ENCODE peak calls at places on chromosomes 11 and 22, in ten cellular contexts. I is left lung, M is GM06990, K is right lobe of liver, L is cardiac muscle cell, X is B cell, V is stomach, A is ovary, T is fibroblast of pulmonary artery, Y is bronchial epithelial cell. F is an unnamed sample.
A peak's percentile ranks its signal among the peaks of the same experiment; 100 is the strongest.

GRCh38 chr11:11010624-11011127 is 152.8 kb upstream of the ZBED5 start:
- DNase-seq in I (peak; percentile 44), M (no peak), K (peak; percentile 39), L (peak; percentile 51), X (peak; percentile 29), V (peak; percentile 28), A (no peak), T (peak; percentile 18), Y (peak; percentile 43), F (no peak)

GRCh38 chr11:107707128-107707760 is 4.6 kb downstream of the SLN start:
- DNase-seq in I (no peak), M (no peak), K (no peak), L (no peak), X (no peak), V (no peak), A (no peak), T (no peak), Y (no peak), F (no peak)

GRCh38 chr11:132056689-132057088 is 686.3 kb downstream of the NTM start:
- DNase-seq in I (no peak), M (no peak), K (no peak), L (no peak), X (no peak), V (no peak), A (no peak), T (peak; percentile 72), Y (no peak), F (no peak)

GRCh38 chr22:28810839-28811491 is 10.6 kb upstream of the XBP1 start:
- DNase-seq in I (no peak), M (no peak), K (no peak), L (no peak), X (no peak), V (no peak), A (no peak), T (peak; percentile 21), Y (no peak), F (no peak)

GRCh38 chr22:49811014-49811791 is 16.5 kb downstream of the BRD1 start:
- DNase-seq in I (no peak), M (no peak), K (peak; percentile 77), L (no peak), X (no peak), V (no peak), A (no peak), T (no peak), Y (no peak), F (no peak)

GRCh38 chr11:83156996-83157754 is at the start of gene PCF11:
- DNase-seq in I (no peak), M (peak; percentile 98), K (no peak), L (no peak), X (no peak), V (no peak), A (no peak), T (no peak), Y (no peak), F (peak; percentile 92)

GRCh38 chr22:35568751-35569725 is 28.4 kb downstream of the RASD2 start:
- DNase-seq in I (no peak), M (no peak), K (no peak), L (no peak), X (no peak), V (peak; percentile 28), A (no peak), T (peak; percentile 32), Y (peak; percentile 57), F (no peak)

GRCh38 chr11:129023968-129024676 is 81.5 kb upstream of the TP53AIP1 start:
- DNase-seq in I (peak; percentile 56), M (no peak), K (no peak), L (peak; percentile 34), X (no peak), V (peak; percentile 82), A (no peak), T (peak; percentile 4), Y (peak; percentile 94), F (no peak)

GRCh38 chr11:105673089-105673488 is 63.2 kb downstream of the GRIA4 start:
- DNase-seq in I (no peak), M (no peak), K (no peak), L (peak; percentile 89), X (peak; percentile 1), V (no peak), A (no peak), T (peak; percentile 75), Y (peak; percentile 39), F (peak; percentile 3)

GRCh38 chr11:79637219-79637618 is 196.4 kb upstream of the TENM4 start:
- DNase-seq in I (no peak), M (no peak), K (no peak), L (no peak), X (no peak), V (no peak), A (no peak), T (no peak), Y (peak; percentile 21), F (no peak)

DNA sequence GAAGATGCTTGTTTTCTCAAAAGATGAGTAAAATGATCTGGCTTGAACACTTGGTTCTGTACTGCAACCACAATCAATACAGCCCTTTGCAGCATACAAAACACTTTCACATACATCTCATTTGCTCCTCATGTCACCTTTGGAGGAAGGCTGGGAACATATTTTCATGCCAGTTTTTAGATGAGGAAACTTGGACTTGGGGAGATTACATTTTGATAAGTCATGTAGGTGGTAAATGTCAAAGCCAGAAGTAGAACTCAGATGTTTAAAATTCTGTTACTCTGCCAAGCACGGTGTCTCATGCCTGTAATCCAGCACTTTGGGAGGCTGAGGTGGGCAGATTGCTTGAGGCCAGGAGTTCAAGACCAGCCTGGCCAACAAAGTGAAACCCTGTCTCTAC is 121.8 kb downstream of the MICAL2 start:
- DNase-seq in I (no peak), M (no peak), K (no peak), L (no peak), X (no peak), V (no peak), A (no peak), T (no peak), Y (no peak), F (no peak)
- TF ChIP-seq CTCF in I (no peak), M (no peak), K (no peak), L (no peak), X (no peak), V (no peak), A (no peak), T (no peak), Y (no peak), F (no peak)

DNA sequence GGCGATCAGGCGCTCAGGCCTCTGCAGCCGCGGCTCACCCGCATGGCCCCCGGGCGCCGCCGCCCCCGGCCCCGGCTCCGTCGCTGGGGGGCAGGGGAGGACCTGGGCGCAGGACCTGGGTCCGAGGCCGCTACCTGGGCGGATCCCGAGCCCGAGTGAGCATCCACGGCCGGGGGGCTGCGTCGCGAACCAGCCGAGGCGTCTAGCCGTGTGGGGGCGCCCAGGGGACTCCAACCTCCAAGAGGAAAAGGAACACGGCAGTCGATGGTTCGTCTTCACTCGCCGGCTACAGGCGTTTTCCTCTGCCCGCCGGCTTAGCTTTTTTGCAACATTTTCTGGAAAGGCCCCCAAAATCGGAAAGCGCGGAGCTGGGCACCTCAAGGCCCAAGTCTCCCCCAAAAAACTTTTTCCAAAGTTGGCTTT is 698 bp downstream of the PDGFB start:
- DNase-seq in I (no peak), M (no peak), K (no peak), L (no peak), X (no peak), V (no peak), A (no peak), T (no peak), Y (no peak), F (no peak)
- TF ChIP-seq CTCF in I (no peak), M (no peak), K (no peak), L (no peak), X (no peak), V (no peak), A (no peak), T (no peak), Y (no peak), F (no peak)

GRCh38 chr11:61796127-61796526 is 3.4 kb downstream of the FEN1 start:
- DNase-seq in I (no peak), M (no peak), K (no peak), L (no peak), X (no peak), V (no peak), A (no peak), T (no peak), Y (no peak), F (no peak)

GRCh38 chr11:61797263-61797944 is 4.7 kb downstream of the FEN1 start:
- DNase-seq in I (peak; percentile 74), M (no peak), K (peak; percentile 63), L (peak; percentile 79), X (peak; percentile 82), V (peak; percentile 83), A (peak; percentile 77), T (peak; percentile 93), Y (peak; percentile 75), F (peak; percentile 69)

GRCh38 chr11:61803889-61804647 is 11.4 kb downstream of the FEN1 start:
- DNase-seq in I (no peak), M (no peak), K (no peak), L (no peak), X (no peak), V (no peak), A (no peak), T (peak; percentile 65), Y (no peak), F (no peak)

GRCh38 chr11:61800331-61801281 is 7.9 kb downstream of the FEN1 start:
- DNase-seq in I (no peak), M (no peak), K (no peak), L (no peak), X (no peak), V (no peak), A (no peak), T (no peak), Y (no peak), F (no peak)

DNA sequence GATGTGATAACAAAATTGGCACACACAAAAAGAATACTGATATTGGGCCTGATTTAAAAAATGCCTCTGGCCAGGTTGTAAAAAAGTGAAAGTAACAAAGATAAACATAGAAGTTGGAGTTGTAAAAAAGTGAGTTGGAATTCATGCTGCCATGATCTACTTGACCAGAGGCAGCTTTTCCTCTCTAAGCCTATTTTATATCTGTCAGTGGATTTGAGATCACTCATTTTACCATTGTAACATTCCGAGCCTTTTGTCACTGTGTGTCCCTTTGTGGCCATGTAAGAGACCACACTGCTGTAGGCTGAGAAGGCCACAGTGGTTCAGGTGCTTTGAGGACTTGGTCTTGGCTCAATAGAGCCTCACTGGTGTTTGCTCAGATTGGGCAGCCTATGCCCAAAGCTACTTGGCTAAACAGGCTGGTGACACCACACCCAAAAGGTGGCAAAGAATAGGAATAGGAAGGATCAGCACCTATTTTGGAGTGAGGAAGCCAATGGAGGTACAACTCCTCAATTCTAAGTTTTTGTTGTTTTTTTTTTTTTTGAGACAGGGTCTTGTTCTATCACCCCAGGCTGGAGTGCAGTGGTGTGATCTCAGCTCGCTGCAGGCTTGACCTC is 7.1 kb downstream of the FEN1 start:
- DNase-seq in I (no peak), M (no peak), K (no peak), L (no peak), X (no peak), V (no peak), A (no peak), T (no peak), Y (no peak), F (no peak)
- TF ChIP-seq CTCF in I (no peak), M (no peak), K (no peak), L (no peak), X (no peak), V (no peak), A (no peak), T (no peak), Y (no peak), F (no peak)

DNA sequence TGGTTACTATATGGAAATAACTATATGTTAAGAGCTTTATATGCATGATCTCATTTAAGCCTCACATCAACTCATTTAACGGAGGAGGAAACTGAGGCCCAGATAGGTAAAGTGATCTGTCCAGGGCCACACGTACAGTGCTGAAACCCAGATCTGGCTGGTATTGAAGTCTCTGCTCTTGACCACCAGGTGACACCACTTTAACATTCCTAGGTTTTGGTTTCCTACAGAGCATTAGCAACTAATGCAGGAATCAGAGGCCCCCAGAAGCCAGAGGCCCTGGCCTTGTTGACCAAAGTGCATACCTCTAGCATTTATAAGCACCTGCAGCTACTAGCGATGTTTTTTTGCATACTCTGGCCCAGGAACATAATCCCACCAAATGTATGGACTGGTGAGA is 12.9 kb upstream of the LIMK2 start:
- DNase-seq in I (no peak), M (no peak), K (no peak), L (no peak), X (no peak), V (no peak), A (no peak), T (peak; percentile 6), Y (no peak), F (no peak)
- TF ChIP-seq CTCF in I (no peak), M (peak; percentile 4), K (peak; percentile 8), L (no peak), X (no peak), V (peak; percentile 28), A (no peak), T (no peak), Y (no peak), F (no peak)